ENCODE peak calls at places on chromosomes 12 and 14, in eight cellular contexts. I is mammary epithelial cell; D is left lung; C is brain microvascular endothelial cell; V is CD8-positive, alpha-beta T cell; J is MM.1S; Z is endothelial cell of umbilical vein; G is iPS DF 6.9. N is an unnamed sample.

GRCh38 chr12:26346748-26347147 is 151.4 kb downstream of the SSPN start:
- DNase-seq in Z (no peak), D (no peak), V (no peak), G (no peak), C (peak; percentile 39), J (no peak), I (no peak), N (no peak)

GRCh38 chr12:57143454-57143853 is 4.0 kb downstream of the LRP1-AS start:
- DNase-seq in J (no peak), I (no peak), G (no peak), Z (no peak), C (no peak), V (no peak), D (no peak), N (no peak)

GRCh38 chr12:67534671-67535070 is 113.9 kb upstream of the DYRK2 start:
- DNase-seq in Z (no peak), V (no peak), G (no peak), J (no peak), D (no peak), I (peak; percentile 70), C (peak; percentile 88), N (peak; percentile 87)

GRCh38 chr12:102964872-102965271 is 7.4 kb downstream of the ASCL1 start:
- DNase-seq in Z (no peak), I (no peak), V (no peak), G (no peak), D (no peak), C (no peak), J (no peak), N (no peak)

GRCh38 chr14:70785556-70785955 is 23.8 kb downstream of the MAP3K9 start:
- DNase-seq in I (peak; percentile 95), D (no peak), V (no peak), J (no peak), C (peak; percentile 11), Z (no peak), G (no peak), N (no peak)

GRCh38 chr12:84128117-84128991 is 784.2 kb downstream of the SLC6A15 start:
- DNase-seq in V (no peak), Z (no peak), G (no peak), D (no peak), I (no peak), J (no peak), C (no peak), N (no peak)

GRCh38 chr14:21070083-21070609 is at the start of gene ARHGEF40:
- DNase-seq in D (no peak), G (no peak), J (peak; percentile 13), I (no peak), C (peak; percentile 14), V (no peak), Z (peak; percentile 8), N (peak; percentile 43)

GRCh38 chr12:116559330-116560080 is at the start of gene MAP1LC3B2:
- DNase-seq in C (peak; percentile 65), J (peak; percentile 91), I (peak; percentile 99), V (peak; percentile 64), G (no peak), D (peak; percentile 88), Z (no peak), N (peak; percentile 27)

GRCh38 chr14:64899958-64900357 is 14.3 kb upstream of the CHURC1 start:
- DNase-seq in J (no peak), I (no peak), V (no peak), C (peak; percentile 60), G (no peak), D (no peak), Z (no peak), N (no peak)

DNA sequence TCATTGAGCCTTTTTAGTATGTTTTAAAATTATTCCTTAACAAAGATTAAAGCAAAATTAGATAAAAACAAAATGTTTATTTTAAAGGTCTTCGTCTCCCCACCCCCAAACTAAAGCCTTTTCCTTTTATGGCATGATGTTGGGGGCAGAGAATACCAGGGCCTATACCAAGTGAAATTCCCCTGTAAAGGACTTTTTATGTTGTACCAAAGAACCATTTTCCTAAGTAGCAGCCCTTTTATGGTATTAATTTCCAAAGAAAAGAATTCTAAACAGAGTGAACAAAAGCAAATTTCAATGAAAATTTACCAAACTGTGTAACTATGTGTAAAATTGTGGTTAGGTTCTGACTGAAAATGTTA is 71.9 kb upstream of the GNPNAT1 start:
- DNase-seq in Z (no peak), D (no peak), I (no peak), V (no peak), J (no peak), C (no peak), G (no peak), N (no peak)
- H3K36me3 ChIP-seq in Z (peaks cover 7% of the 10 kb centered on the region), D (no peaks in the 10 kb centered on the region), I (peaks cover 15% of the 10 kb centered on the region), V (no peaks in the 10 kb centered on the region), J (no peaks in the 10 kb centered on the region), C (peaks cover 63% of the 10 kb centered on the region), G (peaks cover 14% of the 10 kb centered on the region), N (peaks cover 42% of the 10 kb centered on the region)

DNA sequence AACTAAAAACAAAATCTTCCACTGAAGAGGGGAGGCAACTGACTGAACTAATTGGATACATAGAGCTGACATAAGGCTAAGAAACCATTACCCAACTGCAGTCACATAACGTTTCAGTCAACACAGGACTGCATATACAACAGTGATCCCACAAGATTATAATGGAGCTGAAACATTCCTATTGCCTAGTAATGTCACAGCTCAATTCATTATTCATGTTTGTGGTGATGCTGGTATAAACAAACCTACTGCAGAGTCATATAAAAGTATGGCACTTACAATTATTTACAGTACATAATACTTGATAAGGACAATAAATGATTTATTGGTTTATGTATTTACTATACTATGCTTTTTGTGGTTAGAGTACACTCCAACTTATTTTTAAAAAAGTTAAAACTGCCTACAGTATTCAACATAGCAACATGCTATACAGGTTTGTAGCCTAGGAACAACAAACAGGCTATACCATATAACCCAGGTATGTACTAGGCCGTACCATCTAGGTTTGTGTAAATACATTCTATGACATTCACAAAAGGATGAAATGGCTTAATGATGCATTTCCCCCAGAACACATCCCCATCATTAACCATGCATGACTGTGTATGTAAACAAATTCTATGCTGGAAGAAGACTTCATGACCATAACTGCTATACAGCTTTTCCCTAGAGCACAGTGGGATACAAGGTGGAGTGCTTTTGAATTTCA is 4.3 kb downstream of the NAP1L1 start:
- DNase-seq in D (no peak), Z (no peak), J (no peak), I (no peak), V (no peak), G (no peak), C (no peak), N (no peak)
- H3K4me3 ChIP-seq in D (no peak overlapping the region), Z (no peak overlapping the region), J (no peak overlapping the region), I (no peak overlapping the region), V (no peak overlapping the region), G (no peak overlapping the region), C (no peak overlapping the region), N (no peak overlapping the region)

DNA sequence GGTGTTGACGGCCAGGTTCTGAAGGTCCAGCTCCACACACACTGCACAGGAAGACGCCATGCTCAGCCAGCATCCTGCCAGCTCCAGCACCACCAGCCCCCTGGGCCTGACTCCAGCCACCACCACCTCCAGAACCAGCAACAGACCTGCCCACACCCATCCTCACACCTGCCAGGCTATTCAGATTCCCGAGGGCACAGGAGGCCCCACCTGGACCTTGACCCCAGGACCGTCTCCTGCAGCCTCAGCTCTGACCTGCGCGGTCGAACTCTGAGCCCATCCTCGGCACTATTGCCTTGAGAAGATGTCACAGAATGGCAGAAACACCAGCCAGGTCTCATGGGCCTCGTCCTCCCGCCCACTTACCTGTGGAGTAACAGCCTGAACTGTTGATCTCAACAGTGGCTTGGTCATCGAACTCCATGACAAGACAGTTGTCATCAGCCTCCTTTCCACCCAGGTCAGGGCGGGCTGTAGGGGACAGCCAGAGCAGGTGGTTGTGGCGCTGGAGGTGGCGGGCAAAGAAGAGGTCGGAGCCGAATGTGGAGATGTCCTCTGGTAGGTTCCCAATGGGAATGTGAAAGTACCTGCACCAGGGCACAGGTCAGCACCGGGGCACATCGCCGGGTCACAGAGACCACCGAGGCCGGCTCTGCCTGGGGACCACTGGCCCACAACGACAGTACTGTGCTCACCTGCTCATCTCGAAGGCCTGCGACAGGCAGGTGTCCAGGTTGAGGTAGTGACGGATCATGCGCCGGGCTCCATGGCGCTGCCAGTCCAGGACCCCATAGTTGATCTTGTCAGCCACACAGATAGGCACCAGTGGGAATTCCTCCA is 23.5 kb downstream of the P2RX2 start:
- DNase-seq in D (peak; percentile 23), V (no peak), I (no peak), G (no peak), C (no peak), Z (no peak), J (no peak), N (no peak)
- H3K36me3 ChIP-seq in D (no peaks in the 10 kb centered on the region), V (no peaks in the 10 kb centered on the region), I (peaks cover 6% of the 10 kb centered on the region), G (peaks cover 46% of the 10 kb centered on the region), C (peaks cover 10% of the 10 kb centered on the region), Z (peaks cover 11% of the 10 kb centered on the region), J (no peaks in the 10 kb centered on the region), N (peaks cover 87% of the 10 kb centered on the region)

GRCh38 chr14:80956105-80956504 is 684 bp downstream of the TSHR start:
- DNase-seq in D (no peak), J (no peak), C (no peak), I (no peak), V (no peak), G (no peak), Z (no peak), N (no peak)

GRCh38 chr14:80954771-80955299 is 586 bp upstream of the TSHR start:
- DNase-seq in Z (peak; percentile 80), G (peak; percentile 43), J (peak; percentile 59), V (peak; percentile 62), I (peak; percentile 63), D (peak; percentile 81), C (peak; percentile 78), N (peak; percentile 62)

GRCh38 chr14:80955434-80955939 is at the start of gene TSHR:
- DNase-seq in D (peak; percentile 36), J (no peak), V (peak; percentile 9), C (no peak), Z (no peak), G (no peak), I (no peak), N (no peak)

GRCh38 chr14:80958258-80958657 is 2.8 kb downstream of the TSHR start:
- DNase-seq in D (no peak), V (no peak), C (no peak), G (no peak), J (no peak), Z (no peak), I (no peak), N (no peak)

GRCh38 chr14:80956922-80957321 is 1.5 kb downstream of the TSHR start:
- DNase-seq in V (no peak), D (peak; percentile 35), C (no peak), Z (no peak), I (no peak), G (no peak), J (no peak), N (no peak)
- H3K4me3 ChIP-seq in V (no peak overlapping the region), D (no peak overlapping the region), C (no peak overlapping the region), Z (no peak overlapping the region), I (no peak overlapping the region), G (no peak overlapping the region), J (no peak overlapping the region), N (no peak overlapping the region)

N was measured in MG63.